ENCODE peak calls at places on chromosomes 11 and 22, in five cellular contexts. O is sigmoid colon, H is left ventricle myocardium inferior, P is osteoblast, C is thoracic aorta. Y is an unnamed sample. For H3K4me1 and H3K36me3, the result is how much of the 10 kb centered on the place peaks cover.

GRCh38 chr22:41770715-41771452 is 29.6 kb upstream of the CCDC134 start:
- DNase-seq in P (no peak), H (no peak), O (no peak), C (no peak), Y (no peak)

GRCh38 chr11:30046211-30046945 is 29.5 kb upstream of the KCNA4 start:
- DNase-seq in P (peak), H (no peak), O (no peak), C (no peak), Y (no peak)

GRCh38 chr11:66880484-66881211 is 23.8 kb downstream of the LRFN4 start:
- DNase-seq in P (peak), O (no peak), H (no peak), C (no peak), Y (peak)

GRCh38 chr11:101912823-101913284 is 2.0 kb upstream of the CEP126 start:
- DNase-seq in O (no peak), C (no peak), P (no peak), H (no peak), Y (no peak)

GRCh38 chr22:32532819-32533128 is 58.2 kb downstream of the FBXO7 start:
- DNase-seq in C (no peak), O (no peak), H (no peak), P (no peak), Y (no peak)

GRCh38 chr11:94768602-94769511 is 701 bp downstream of the AMOTL1 start:
- DNase-seq in O (peak), C (no peak), P (no peak), H (peak), Y (peak)

GRCh38 chr11:111510311-111510710 is 1.9 kb downstream of the BTG4 start:
- DNase-seq in C (no peak), H (no peak), O (no peak), P (no peak), Y (no peak)

GRCh38 chr11:70802185-70802584 is 403.9 kb downstream of the CTTN start:
- DNase-seq in O (no peak), C (no peak), H (no peak), P (no peak), Y (no peak)

GRCh38 chr22:38431266-38432010 is 23.6 kb downstream of the KCNJ4 start:
- DNase-seq in H (no peak), O (no peak), P (no peak), C (no peak), Y (peak)

GRCh38 chr11:78241475-78241874 is 52.8 kb downstream of the USP35 start:
- DNase-seq in C (no peak), P (no peak), O (no peak), H (no peak), Y (no peak)

GRCh38 chr11:65502852-65503603 is 4.2 kb downstream of the MALAT1 start:
- DNase-seq in O (peak), H (no peak), P (no peak), C (no peak), Y (peak)

GRCh38 chr11:36131719-36132349 is 157.4 kb downstream of the COMMD9 start:
- DNase-seq in C (no peak), H (peak), O (peak), P (no peak), Y (peak)

GRCh38 chr11:22466809-22467208 is 128.6 kb downstream of the SLC17A6 start:
- DNase-seq in P (peak), O (no peak), H (no peak), C (no peak), Y (no peak)

GRCh38 chr11:128226106-128226716 is 361.1 kb downstream of the ETS1 start:
- DNase-seq in P (no peak), O (no peak), C (no peak), H (no peak), Y (no peak)

GRCh38 chr11:75475767-75476650 is 43.0 kb upstream of the KLHL35 start:
- DNase-seq in P (peak), C (no peak), H (peak), O (no peak), Y (peak)

GRCh38 chr22:47990486-47990885 is 1228.0 kb downstream of the TBC1D22A start:
- DNase-seq in H (no peak), P (no peak), O (no peak), C (no peak), Y (no peak)

GRCh38 chr11:23957309-23957708 is 539.5 kb upstream of the LUZP2 start:
- DNase-seq in H (no peak), C (no peak), P (no peak), O (no peak), Y (no peak)

GRCh38 chr11:70415176-70415575 is 16.8 kb downstream of the CTTN start:
- DNase-seq in O (no peak), P (peak), C (no peak), H (no peak), Y (no peak)

GRCh38 chr11:45392621-45393183 is 106.6 kb upstream of the SYT13 start:
- DNase-seq in H (no peak), O (peak), C (no peak), P (no peak), Y (no peak)

GRCh38 chr11:45391168-45391850 is 105.2 kb upstream of the SYT13 start:
- DNase-seq in P (no peak), H (no peak), O (peak), C (no peak), Y (no peak)

GRCh38 chr11:45392154-45392553 is 106.0 kb upstream of the SYT13 start:
- DNase-seq in P (no peak), C (no peak), O (no peak), H (no peak), Y (no peak)

GRCh38 chr11:45388472-45388871 is 102.3 kb upstream of the SYT13 start:
- DNase-seq in H (no peak), C (no peak), P (no peak), O (no peak), Y (no peak)

GRCh38 chr11:45390407-45390806 is 104.3 kb upstream of the SYT13 start:
- DNase-seq in P (peak), O (no peak), H (no peak), C (no peak), Y (no peak)
- H3K4me1 ChIP-seq in P (under half), O (under half), H (under half), C (under half), Y (under half)

GRCh38 chr11:61778357-61778886 is 14.0 kb downstream of the TMEM258 start:
- DNase-seq in H (no peak), O (no peak), C (no peak), P (peak), Y (no peak)

GRCh38 chr11:61779666-61780525 is 12.5 kb downstream of the TMEM258 start:
- DNase-seq in C (no peak), O (no peak), H (no peak), P (peak), Y (no peak)

GRCh38 chr11:61777234-61778090 is 14.9 kb downstream of the TMEM258 start:
- DNase-seq in P (peak), H (peak), C (no peak), O (no peak), Y (peak)

GRCh38 chr11:61780581-61781162 is 11.7 kb downstream of the TMEM258 start:
- DNase-seq in H (no peak), P (no peak), C (no peak), O (no peak), Y (no peak)

DNA sequence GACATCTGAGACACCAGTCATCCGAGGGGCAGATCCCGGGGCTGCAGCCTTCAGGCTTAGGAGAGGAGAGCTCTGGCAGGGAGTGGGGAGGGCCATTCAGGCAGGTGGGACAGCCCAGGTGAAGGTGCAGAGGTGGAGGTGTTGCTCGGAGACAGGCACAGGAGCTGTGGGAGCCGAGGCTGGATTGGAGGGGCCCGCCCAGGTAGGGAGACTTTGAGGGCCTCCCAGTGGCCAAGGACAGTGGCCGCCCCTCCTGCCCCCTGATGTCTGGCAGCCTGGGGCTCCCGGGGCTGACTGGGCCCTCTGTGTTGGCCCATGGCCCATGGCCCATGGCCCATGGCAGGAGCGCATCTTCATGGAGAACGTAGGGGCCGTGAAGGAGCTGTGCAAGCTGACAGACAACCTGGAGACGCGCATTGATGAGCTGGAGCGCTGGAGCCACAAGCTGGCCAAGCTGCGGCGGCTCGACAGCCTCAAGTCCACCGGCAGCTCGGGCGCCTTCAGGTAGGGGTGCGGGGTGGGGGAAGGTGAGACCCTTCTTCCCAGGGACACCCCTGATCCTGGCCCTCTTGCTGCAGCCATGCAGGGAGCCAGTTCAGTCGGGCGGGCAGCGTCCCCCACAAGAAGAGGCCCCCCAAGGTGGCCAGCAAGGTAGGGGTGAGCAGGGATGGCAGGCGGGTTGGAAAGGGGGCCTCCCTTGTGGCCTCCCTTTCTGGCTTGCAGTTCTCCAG is 13.3 kb downstream of the TMEM258 start:
- DNase-seq in P (peak), O (no peak), C (no peak), H (no peak), Y (no peak)
- H3K36me3 ChIP-seq in P (under half), O (under half), C (under half), H (under half), Y (under half)

DNA sequence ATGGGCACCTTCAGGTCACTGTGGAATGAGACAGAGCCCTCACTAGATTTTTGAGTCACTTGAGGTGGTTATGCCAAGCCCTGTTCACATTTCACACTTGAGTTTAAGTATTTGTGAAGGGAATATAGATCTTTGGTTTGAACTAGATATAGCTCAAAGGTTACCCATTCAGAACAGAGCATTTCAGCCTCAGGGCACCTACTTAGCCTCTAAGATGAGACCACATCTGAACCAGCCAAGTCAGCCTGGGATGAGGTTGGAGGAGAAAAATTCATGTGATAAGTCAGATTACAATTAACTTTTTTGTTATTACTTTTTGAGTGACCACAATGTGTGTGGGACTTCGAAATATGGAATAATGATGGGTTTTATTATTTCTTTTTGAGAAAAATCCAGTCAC is 127.8 kb downstream of the TEAD1 start:
- DNase-seq in O (no peak), H (no peak), C (no peak), P (no peak), Y (no peak)
- H3K4me1 ChIP-seq in O (under half), H (half or more), C (under half), P (under half), Y (under half)

GRCh38 chr11:6209801-6210200 is 4.4 kb downstream of the C11orf42 start:
- DNase-seq in C (no peak), O (no peak), P (no peak), H (no peak), Y (no peak)
- H3K36me3 ChIP-seq in C (under half), O (under half), P (under half), H (half or more), Y (under half)

DNA sequence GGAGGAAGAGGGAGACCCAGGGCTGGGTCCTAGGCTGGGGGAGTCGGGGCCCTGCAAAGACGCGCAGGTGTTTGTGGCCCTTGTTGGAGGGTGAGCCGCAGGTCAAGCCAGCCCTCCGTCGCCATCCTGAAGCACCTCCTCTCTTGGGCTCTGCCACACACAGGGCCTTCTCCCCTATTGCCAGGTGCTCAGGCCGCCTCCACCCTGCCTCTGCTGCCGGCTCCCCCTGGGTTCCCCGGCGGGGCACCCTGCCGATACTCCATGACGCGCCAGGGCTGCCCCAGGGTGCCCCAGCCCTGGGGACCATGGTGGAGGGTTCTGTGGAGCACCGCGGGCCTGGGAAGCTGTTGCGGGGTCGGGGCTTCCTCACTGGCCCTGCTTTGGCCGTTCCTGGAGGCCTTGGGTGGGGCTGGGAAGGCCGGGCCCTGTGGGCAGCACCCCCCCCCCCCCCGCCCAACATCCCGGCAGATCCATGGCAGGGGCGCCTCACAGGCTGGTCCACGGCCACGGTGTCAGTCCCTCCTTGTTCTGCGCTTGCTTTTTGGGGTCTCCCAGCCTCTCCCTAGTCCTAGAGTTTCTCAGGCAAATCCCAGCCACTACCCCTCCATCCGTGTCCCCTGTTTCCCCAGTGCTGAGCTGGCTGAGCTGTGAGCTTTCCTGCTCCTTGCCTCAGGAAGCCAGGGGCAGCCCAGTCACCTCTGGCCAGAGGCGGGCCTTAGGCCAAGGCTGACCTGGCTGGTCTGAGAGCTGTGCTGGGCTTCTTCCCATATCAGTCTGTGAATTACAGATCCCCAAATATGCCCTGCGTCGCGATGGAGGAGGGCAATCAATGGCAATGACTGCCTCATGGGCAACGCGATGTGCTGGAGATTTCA is 2.3 kb upstream of the ADORA2A start:
- DNase-seq in O (no peak), P (peak), H (no peak), C (no peak), Y (no peak)
- H3K4me1 ChIP-seq in O (under half), P (under half), H (half or more), C (under half), Y (under half)

GRCh38 chr22:19048531-19048930 is 73.7 kb downstream of the DGCR2 start:
- DNase-seq in P (peak), H (no peak), O (no peak), C (no peak), Y (peak)
- H3K36me3 ChIP-seq in P (under half), H (half or more), O (half or more), C (under half), Y (half or more)

GRCh38 chr11:57429946-57430345 is 3.0 kb upstream of the SLC43A3 start:
- DNase-seq in H (no peak), O (no peak), P (no peak), C (no peak), Y (no peak)
- H3K4me1 ChIP-seq in H (half or more), O (under half), P (half or more), C (under half), Y (under half)

DNA sequence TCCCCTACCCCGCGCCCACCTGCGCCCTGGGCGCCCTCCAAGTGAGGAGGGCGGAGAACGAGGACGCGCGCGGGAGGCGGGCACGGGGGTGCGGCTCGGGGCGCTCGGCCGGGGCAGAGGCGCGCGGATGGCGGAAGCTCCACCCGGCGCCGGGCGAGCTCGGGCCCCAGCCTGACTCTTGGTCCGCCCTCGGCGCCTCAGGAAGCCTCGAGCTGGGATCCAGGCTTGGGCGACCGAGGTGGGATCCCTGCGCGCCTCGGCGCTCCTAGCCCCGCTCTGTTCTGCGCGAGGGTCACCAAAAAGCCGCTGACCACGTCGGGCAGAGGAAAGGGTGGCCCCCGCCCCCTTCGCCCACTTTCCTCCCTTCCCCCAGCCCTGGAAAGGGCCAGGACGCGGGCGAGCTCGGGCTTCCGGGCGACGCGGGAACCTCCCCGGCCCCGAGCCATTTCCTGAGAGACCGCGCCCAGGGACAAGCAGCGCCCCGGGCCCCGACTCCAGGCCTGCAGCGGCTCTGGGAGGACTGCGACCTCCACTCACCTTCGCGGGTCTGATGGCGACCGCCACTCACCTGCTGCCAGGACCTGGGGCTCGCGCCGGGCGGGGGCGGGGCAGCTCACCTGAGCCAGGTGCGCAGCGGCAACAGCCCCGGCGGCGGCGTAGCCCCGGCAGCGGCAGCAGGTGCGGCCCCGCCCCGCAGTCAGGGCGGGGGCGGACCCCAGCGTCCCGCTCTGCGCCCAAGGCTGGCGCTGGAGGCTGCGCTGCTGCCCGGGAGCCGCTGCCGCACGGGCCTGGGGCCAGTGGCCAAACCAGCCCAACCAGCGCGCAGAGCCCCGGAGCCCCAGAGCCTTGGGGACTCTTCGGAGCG is 2.2 kb upstream of the SIGIRR start:
- DNase-seq in O (no peak), C (no peak), P (peak), H (peak), Y (no peak)
- H3K36me3 ChIP-seq in O (under half), C (under half), P (under half), H (under half), Y (under half)

GRCh38 chr22:31341386-31342088 is 4.6 kb downstream of the PATZ1 start:
- DNase-seq in P (peak), C (no peak), H (no peak), O (no peak), Y (no peak)

GRCh38 chr22:31344369-31345330 is 1.5 kb downstream of the PATZ1 start:
- DNase-seq in O (peak), C (no peak), H (peak), P (peak), Y (peak)

GRCh38 chr22:31342389-31343125 is 3.6 kb downstream of the PATZ1 start:
- DNase-seq in P (peak), O (no peak), C (no peak), H (no peak), Y (no peak)

GRCh38 chr22:31345331-31346254 is 553 bp downstream of the PATZ1 start:
- DNase-seq in H (peak), P (peak), C (peak), O (peak), Y (peak)

DNA sequence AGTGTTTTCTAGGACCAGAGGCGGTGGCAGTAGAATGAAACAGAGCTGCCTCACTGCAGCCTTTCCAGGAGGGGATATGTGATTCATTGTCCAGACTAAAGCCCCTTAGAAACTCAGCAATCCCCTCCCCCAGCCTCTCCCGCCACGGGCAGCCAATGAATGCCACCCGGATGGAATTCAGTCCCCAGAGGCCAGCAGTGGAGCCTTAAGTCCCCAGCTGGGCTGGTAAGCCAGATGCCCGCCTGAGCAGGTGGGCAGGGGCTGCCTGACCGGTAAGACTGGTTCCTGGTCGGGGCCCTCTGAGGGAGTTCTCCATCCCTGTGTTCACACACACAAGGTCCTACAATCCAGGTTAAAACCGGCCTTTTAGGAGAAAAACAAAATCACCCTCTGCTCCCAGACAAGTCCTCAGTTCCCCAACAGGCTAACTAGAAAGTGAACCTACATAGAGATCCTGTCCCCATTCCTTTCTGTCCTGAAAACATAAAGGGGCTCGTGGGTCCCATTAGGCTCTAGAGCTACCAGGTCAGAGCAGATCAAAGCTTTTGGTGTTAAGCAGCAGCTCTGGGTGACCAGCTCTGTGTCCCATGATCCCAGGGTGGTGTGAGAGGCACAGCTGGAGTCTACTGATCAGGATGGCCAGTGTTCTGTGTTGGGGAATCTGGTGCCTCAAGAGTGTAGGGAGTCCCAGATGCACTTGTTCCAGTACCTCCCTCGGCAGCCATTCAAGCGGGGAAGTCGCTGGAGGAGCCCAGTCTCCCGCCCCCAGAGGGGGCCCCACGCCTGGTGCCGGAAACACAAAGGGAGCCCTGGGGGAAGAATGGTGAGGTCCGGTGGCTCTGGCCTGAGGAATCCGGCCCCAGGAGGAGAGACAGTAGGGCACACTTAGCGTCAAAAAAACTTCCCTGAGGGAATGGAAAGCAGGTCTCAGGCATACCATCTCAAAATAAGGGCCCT is 2.6 kb downstream of the PATZ1 start:
- DNase-seq in H (peak), P (peak), O (no peak), C (no peak), Y (no peak)
- H3K4me1 ChIP-seq in H (half or more), P (under half), O (under half), C (under half), Y (under half)

GRCh38 chr11:116892374-116892773 is 55.0 kb upstream of the APOA1 start:
- DNase-seq in C (no peak), O (no peak), P (no peak), H (no peak), Y (no peak)

GRCh38 chr11:116893906-116894305 is 56.5 kb upstream of the APOA1 start:
- DNase-seq in H (no peak), C (no peak), P (no peak), O (no peak), Y (no peak)

GRCh38 chr11:116893437-116893836 is 56.0 kb upstream of the APOA1 start:
- DNase-seq in O (no peak), C (no peak), P (no peak), H (no peak), Y (no peak)

GRCh38 chr11:116896211-116896610 is 58.8 kb upstream of the APOA1 start:
- DNase-seq in H (no peak), O (no peak), C (no peak), P (no peak), Y (no peak)

GRCh38 chr11:116895053-116895757 is 57.8 kb upstream of the APOA1 start:
- DNase-seq in C (no peak), H (no peak), O (peak), P (peak), Y (no peak)
- H3K36me3 ChIP-seq in C (under half), H (half or more), O (under half), P (under half), Y (under half)